ENCODE peak calls at places on chromosome 12, in eight cellular contexts. G is OCI-LY7, T is cardiac muscle cell, X is osteoblast, U is IMR-90, B is psoas muscle, Z is HCT116, K is body of pancreas. D is an unnamed sample. For H3K4me1, the result is how much of the 10 kb centered on the place peaks cover.

GRCh38 chr12:123805119-123805518 is 43.0 kb downstream of the DNAH10 start:
- DNase-seq in X (no peak), G (no peak), K (no peak), U (no peak), B (no peak), T (no peak), Z (no peak), D (no peak)

GRCh38 chr12:13293086-13293485 is 96.6 kb downstream of the EMP1 start:
- DNase-seq in G (no peak), K (no peak), Z (no peak), X (peak), B (no peak), U (peak), T (peak), D (no peak)

GRCh38 chr12:3295648-3296408 is 195.2 kb upstream of the PRMT8 start:
- DNase-seq in X (peak), U (peak), K (peak), B (peak), T (no peak), Z (no peak), G (no peak), D (no peak)

GRCh38 chr12:31206038-31206670 is 119.8 kb downstream of the SINHCAF start:
- DNase-seq in U (peak), G (no peak), T (no peak), X (peak), B (no peak), K (peak), Z (peak), D (peak)

GRCh38 chr12:76927170-76927784 is 48.5 kb upstream of the CSRP2 start:
- DNase-seq in B (no peak), G (peak), T (peak), Z (peak), K (no peak), U (peak), X (peak), D (no peak)

GRCh38 chr12:43835656-43836454 is at the start of gene TMEM117:
- DNase-seq in Z (no peak), U (peak), T (peak), G (peak), K (peak), X (peak), B (peak), D (peak)

GRCh38 chr12:67471810-67472209 is 176.7 kb upstream of the DYRK2 start:
- DNase-seq in Z (no peak), B (no peak), G (no peak), U (no peak), T (no peak), K (no peak), X (no peak), D (no peak)

GRCh38 chr12:13562915-13563742 is 366.6 kb downstream of the EMP1 start:
- DNase-seq in Z (no peak), K (no peak), G (no peak), B (peak), X (peak), T (no peak), U (no peak), D (no peak)

GRCh38 chr12:115078334-115078733 is 394.4 kb upstream of the TBX3 start:
- DNase-seq in Z (no peak), X (no peak), T (no peak), B (no peak), G (no peak), K (no peak), U (no peak), D (no peak)

GRCh38 chr12:100826323-100826722 is 31.7 kb downstream of the ANO4 start:
- DNase-seq in Z (peak), G (peak), U (peak), T (peak), X (no peak), B (no peak), K (peak), D (peak)

GRCh38 chr12:7486512-7486911 is 17.1 kb downstream of the CD163 start:
- DNase-seq in G (no peak), B (no peak), T (no peak), K (no peak), X (no peak), Z (no peak), U (no peak), D (no peak)

GRCh38 chr12:97148941-97149559 is 242.0 kb downstream of the NEDD1 start:
- DNase-seq in X (no peak), K (peak), T (peak), G (peak), U (peak), B (peak), Z (peak), D (no peak)

GRCh38 chr12:92603741-92604432 is 98.9 kb upstream of the PLEKHG7 start:
- DNase-seq in B (no peak), U (peak), Z (no peak), G (no peak), K (no peak), T (no peak), X (no peak), D (no peak)

GRCh38 chr12:78797201-78797931 is 67.2 kb upstream of the SYT1 start:
- DNase-seq in B (no peak), K (no peak), Z (no peak), G (no peak), T (no peak), X (no peak), U (peak), D (no peak)

GRCh38 chr12:92105110-92105509 is 40.5 kb downstream of the BTG1 start:
- DNase-seq in X (no peak), B (no peak), U (no peak), K (no peak), Z (no peak), T (no peak), G (no peak), D (no peak)

GRCh38 chr12:44875954-44876553 is at the start of gene NELL2:
- DNase-seq in B (peak), Z (no peak), X (peak), T (peak), K (peak), G (peak), U (no peak), D (no peak)

GRCh38 chr12:70049596-70050360 is 193.5 kb upstream of the CNOT2 start:
- DNase-seq in U (no peak), X (no peak), T (no peak), G (peak), Z (peak), K (no peak), B (no peak), D (peak)

GRCh38 chr12:124586756-124587155 is 19.3 kb upstream of the NCOR2 start:
- DNase-seq in U (no peak), X (no peak), T (no peak), Z (no peak), K (no peak), B (no peak), G (no peak), D (no peak)

GRCh38 chr12:47801170-47801903 is 18.4 kb downstream of the HDAC7 start:
- DNase-seq in K (no peak), X (peak), B (no peak), U (no peak), T (no peak), G (no peak), Z (no peak), D (no peak)

GRCh38 chr12:47800582-47800981 is 19.1 kb downstream of the HDAC7 start:
- DNase-seq in B (no peak), Z (no peak), U (no peak), X (no peak), T (no peak), K (no peak), G (no peak), D (no peak)

GRCh38 chr12:47801904-47802246 is 17.8 kb downstream of the HDAC7 start:
- DNase-seq in Z (no peak), G (no peak), K (no peak), U (no peak), T (no peak), B (no peak), X (no peak), D (no peak)

GRCh38 chr12:47803196-47803875 is 16.4 kb downstream of the HDAC7 start:
- DNase-seq in G (no peak), Z (no peak), K (no peak), U (no peak), T (no peak), B (no peak), X (no peak), D (no peak)

GRCh38 chr12:47802312-47802711 is 17.4 kb downstream of the HDAC7 start:
- DNase-seq in X (no peak), T (no peak), G (peak), B (no peak), Z (no peak), U (no peak), K (no peak), D (no peak)
- TF ChIP-seq CTCF in X (peak), T (peak), G (peak), B (no peak), Z (no peak), U (peak), K (no peak), D (peak)

DNA sequence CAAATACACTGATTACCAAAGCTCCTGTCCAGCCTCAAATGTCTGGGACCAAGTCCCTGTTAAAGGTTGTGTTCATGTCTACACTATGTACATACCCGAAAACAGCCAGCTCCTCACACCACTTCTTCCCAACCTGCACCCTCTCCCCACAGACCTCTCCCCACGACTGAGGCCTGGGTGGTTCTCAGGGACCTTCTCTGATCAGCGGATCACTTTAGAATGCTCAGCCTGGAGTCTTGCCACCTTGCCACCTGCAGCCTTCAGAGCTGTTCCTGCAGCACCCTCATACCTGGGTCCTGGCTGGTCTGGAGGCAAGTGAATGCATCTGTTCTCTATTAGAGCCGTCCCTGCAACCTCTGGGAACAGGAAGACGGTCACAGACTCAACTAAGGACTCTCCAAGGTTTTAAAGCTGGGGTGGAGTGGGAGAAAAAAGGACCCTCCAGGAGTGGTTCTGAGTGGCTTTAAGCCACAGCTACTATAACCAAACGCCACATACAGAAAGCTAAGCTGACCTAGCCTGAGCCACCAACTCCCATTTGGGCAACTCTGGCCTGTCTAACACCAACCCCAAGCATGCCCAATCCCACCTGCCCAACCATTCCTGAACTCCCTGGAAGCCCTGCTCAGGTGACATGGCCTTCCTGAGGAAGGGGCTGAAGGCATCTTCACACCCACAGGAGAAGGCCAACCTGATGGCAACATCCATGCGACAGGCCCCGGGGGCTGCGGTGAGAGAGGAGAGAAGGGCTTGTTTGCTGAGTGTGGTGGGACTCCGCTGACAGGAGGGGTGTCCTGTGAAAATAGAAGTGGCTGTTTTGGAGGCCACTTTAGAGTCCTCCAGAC is 8.6 kb downstream of the KRT2 start:
- DNase-seq in K (no peak), T (no peak), G (no peak), B (no peak), U (no peak), Z (no peak), X (no peak), D (no peak)
- H3K4me1 ChIP-seq in K (under half), T (under half), G (under half), B (under half), U (under half), Z (under half), X (under half), D (under half)

DNA sequence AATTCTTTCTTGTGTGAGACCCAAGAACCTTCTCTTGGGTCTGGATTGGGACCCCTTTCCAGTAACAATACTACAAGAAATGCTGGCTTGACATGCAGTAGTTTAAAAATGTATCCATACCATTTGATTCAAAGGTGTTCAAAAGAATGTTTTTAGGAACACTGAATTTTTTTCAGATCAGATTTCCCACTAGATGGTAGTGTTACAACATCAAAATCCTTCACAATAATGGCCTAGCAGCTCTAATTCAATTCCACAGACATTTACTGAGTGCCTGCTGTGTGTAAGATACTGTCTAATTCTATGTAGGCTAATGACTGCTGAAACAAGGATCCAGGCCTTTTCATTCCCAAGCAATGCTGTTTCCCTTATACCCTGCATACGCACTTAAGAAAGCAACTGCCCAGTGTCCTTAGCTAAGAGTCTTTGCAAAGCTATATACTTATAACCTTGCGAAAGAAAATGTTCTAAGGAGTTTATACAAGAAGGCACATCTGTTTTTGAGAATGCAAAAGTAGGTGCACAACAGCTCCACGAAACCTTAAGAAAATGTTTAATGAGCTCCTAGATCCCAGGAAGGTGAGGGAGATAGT is 50.7 kb upstream of the PKP2 start:
- DNase-seq in X (no peak), B (no peak), K (no peak), T (peak), U (no peak), G (peak), Z (peak), D (no peak)
- TF ChIP-seq CTCF in X (no peak), B (no peak), K (no peak), T (peak), U (no peak), G (peak), Z (peak), D (peak)

DNA sequence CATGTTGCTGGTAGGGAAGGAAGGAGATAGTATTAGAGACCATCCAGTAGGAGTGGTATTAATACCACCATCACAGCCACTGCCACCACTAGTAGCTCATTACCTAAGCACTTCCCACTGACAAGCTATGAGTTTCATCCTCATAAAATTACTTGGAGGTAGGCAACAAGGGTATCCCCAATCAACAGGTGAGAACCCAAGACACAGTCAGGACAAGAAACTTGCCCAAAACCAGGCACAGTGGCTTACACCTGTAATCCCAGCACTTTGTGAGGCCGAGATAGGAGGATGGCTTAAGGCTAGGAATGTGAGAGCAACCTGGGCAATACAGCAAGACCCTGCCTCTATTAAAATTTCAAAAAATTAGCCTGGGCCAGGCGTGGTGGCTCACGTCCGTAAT is 5.5 kb downstream of the ADCY6 start:
- DNase-seq in K (no peak), X (peak), B (no peak), Z (no peak), G (no peak), T (no peak), U (no peak), D (no peak)
- H3K4me1 ChIP-seq in K (under half), X (under half), B (under half), Z (under half), G (under half), T (under half), U (under half), D (under half)

GRCh38 chr12:4604684-4605193 is 42.7 kb downstream of the DYRK4 start:
- DNase-seq in G (peak), B (peak), T (peak), Z (peak), U (peak), K (peak), X (peak), D (peak)
- TF ChIP-seq CTCF in G (peak), B (peak), T (peak), Z (peak), U (peak), K (peak), X (peak), D (peak)

DNA sequence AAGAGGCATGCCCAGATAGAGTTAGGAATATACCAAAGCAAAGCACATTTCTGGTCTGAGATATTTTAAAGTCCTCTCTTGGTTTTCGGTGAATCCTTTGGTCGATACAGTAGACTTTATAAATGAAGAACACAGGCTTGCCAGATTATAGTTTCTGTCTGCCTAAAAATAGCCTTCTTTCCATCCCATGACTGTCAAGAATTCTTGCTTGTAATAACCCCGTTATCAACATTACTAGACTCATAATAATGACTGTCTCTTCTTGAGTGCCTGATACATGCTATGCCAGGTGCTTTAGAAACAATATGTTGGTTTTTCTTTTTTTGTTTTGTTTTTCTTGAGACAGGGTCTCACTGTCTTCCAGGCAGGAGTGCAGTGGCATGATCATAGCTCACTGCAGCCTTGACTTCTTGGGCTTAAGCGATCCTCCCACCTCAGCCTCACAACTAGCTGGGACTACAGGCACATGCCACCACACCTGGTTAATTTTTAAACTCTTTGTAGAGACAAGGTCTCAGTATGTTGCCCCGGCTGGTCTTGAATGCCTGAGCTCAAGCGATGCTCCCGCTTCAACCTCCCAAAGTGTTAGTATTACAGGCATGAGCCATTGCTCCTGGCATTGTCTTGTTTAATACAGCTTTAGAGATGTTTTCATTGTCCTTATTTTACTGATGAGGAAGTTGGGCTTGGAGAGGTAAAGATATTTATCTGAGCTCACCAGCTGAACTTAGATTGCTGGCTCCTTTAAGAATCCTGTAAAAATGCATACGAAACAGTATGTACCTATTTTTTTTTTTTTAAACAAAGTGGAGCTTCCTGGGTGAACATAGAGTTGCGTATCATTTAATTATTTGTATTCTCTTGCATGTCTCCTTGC is 30.4 kb downstream of the CHST11 start:
- DNase-seq in T (no peak), X (no peak), G (no peak), Z (no peak), B (no peak), K (peak), U (no peak), D (no peak)
- H3K4me1 ChIP-seq in T (under half), X (under half), G (half or more), Z (under half), B (under half), K (under half), U (under half), D (under half)

D was measured in foreskin keratinocyte.